ENCODE peak calls at places on chromosomes 16 and 17, in nine cellular contexts. F is caudate nucleus, T is MG63, I is Right ventricle myocardium superior, N is GM23248, Z is progenitor cell of endocrine pancreas, W is glutamatergic neuron, G is skeletal muscle cell, X is IMR-90. Q is an unnamed sample.

GRCh38 chr17:27153005-27153404 is 140.9 kb upstream of the WSB1 start:
- DNase-seq in F (peak), T (peak), I (peak), N (peak), Z (no peak), W (no peak), G (no peak), X (peak), Q (no peak)

GRCh38 chr17:69314246-69315030 is 12.5 kb downstream of the ABCA5 start:
- DNase-seq in F (no peak), T (no peak), I (no peak), N (no peak), Z (no peak), W (no peak), G (no peak), X (no peak), Q (no peak)

GRCh38 chr16:1920727-1921155 is 2.5 kb upstream of the HS3ST6 start:
- DNase-seq in F (no peak), T (no peak), I (no peak), N (peak), Z (no peak), W (peak), G (no peak), X (no peak), Q (no peak)

GRCh38 chr17:77131919-77132318 is 8.8 kb upstream of the SEC14L1 start:
- DNase-seq in F (no peak), T (peak), I (no peak), N (peak), Z (no peak), W (no peak), G (peak), X (peak), Q (no peak)

GRCh38 chr17:61815863-61816523 is 47.3 kb downstream of the BRIP1 start:
- DNase-seq in F (no peak), T (no peak), I (no peak), N (no peak), Z (no peak), W (no peak), G (no peak), X (no peak), Q (no peak)

GRCh38 chr16:81896902-81897301 is 114.4 kb downstream of the SDR42E1 start:
- DNase-seq in F (no peak), T (no peak), I (no peak), N (no peak), Z (no peak), W (no peak), G (no peak), X (no peak), Q (no peak)

GRCh38 chr17:29124135-29124930 is 55.9 kb downstream of the MYO18A start:
- DNase-seq in F (peak), T (peak), I (no peak), N (peak), Z (no peak), W (peak), G (no peak), X (peak), Q (peak)

GRCh38 chr17:80858301-80859003 is 133.2 kb upstream of the CHMP6 start:
- DNase-seq in F (no peak), T (no peak), I (no peak), N (no peak), Z (no peak), W (no peak), G (no peak), X (peak), Q (no peak)

GRCh38 chr17:40952675-40953074 is 14.1 kb downstream of the KRT39 start:
- DNase-seq in F (no peak), T (peak), I (no peak), N (peak), Z (no peak), W (no peak), G (peak), X (peak), Q (peak)

GRCh38 chr17:38427160-38427949 is 909 bp upstream of the ARHGAP23 start:
- DNase-seq in F (no peak), T (no peak), I (no peak), N (no peak), Z (no peak), W (no peak), G (no peak), X (no peak), Q (no peak)

GRCh38 chr17:39894681-39895376 is 23.6 kb downstream of the GSDMB start:
- DNase-seq in F (no peak), T (no peak), I (no peak), N (no peak), Z (no peak), W (no peak), G (no peak), X (no peak), Q (no peak)

GRCh38 chr17:61253293-61253801 is 146.3 kb upstream of the TBX2 start:
- DNase-seq in F (no peak), T (no peak), I (peak), N (no peak), Z (no peak), W (no peak), G (no peak), X (no peak), Q (no peak)

GRCh38 chr17:17500999-17501605 is 4.9 kb upstream of the RASD1 start:
- DNase-seq in F (no peak), T (no peak), I (no peak), N (no peak), Z (no peak), W (no peak), G (no peak), X (no peak), Q (no peak)

GRCh38 chr17:41785091-41785875 is 1.2 kb downstream of the JUP start:
- DNase-seq in F (no peak), T (no peak), I (no peak), N (no peak), Z (no peak), W (peak), G (no peak), X (no peak), Q (no peak)

GRCh38 chr17:68383443-68384321 is 73.6 kb downstream of the WIPI1 start:
- DNase-seq in F (no peak), T (peak), I (no peak), N (peak), Z (no peak), W (no peak), G (peak), X (peak), Q (peak)

GRCh38 chr16:15961060-15961511 is 11.7 kb downstream of the ABCC1 start:
- DNase-seq in F (no peak), T (peak), I (no peak), N (no peak), Z (no peak), W (no peak), G (no peak), X (peak), Q (no peak)

GRCh38 chr16:35252356-35252936 is 1793.0 kb downstream of the TP53TG3F start:
- DNase-seq in F (no peak), T (no peak), I (no peak), N (peak), Z (no peak), W (no peak), G (no peak), X (peak), Q (no peak)

GRCh38 chr16:20411055-20411454 is 1.7 kb downstream of the ACSM5 start:
- DNase-seq in F (no peak), T (no peak), I (no peak), N (no peak), Z (no peak), W (no peak), G (no peak), X (no peak), Q (no peak)

GRCh38 chr16:83926726-83927397 is 26.2 kb upstream of the OSGIN1 start:
- DNase-seq in F (peak), T (peak), I (peak), N (peak), Z (peak), W (peak), G (no peak), X (peak), Q (peak)

GRCh38 chr17:61421460-61421859 is 21.8 kb downstream of the TBX2 start:
- DNase-seq in F (no peak), T (no peak), I (no peak), N (no peak), Z (no peak), W (no peak), G (no peak), X (no peak), Q (no peak)

GRCh38 chr16:84986102-84986501 is 25.2 kb downstream of the ZDHHC7 start:
- DNase-seq in F (peak), T (no peak), I (no peak), N (no peak), Z (no peak), W (no peak), G (no peak), X (no peak), Q (no peak)

GRCh38 chr16:27841061-27841801 is 222.3 kb downstream of the GSG1L start:
- DNase-seq in F (no peak), T (no peak), I (no peak), N (no peak), Z (no peak), W (no peak), G (no peak), X (no peak), Q (no peak)

GRCh38 chr17:78127240-78127887 is 1.2 kb downstream of the TMC6 start:
- DNase-seq in F (peak), T (no peak), I (peak), N (no peak), Z (peak), W (no peak), G (no peak), X (no peak), Q (no peak)

GRCh38 chr17:48751172-48751571 is 22.6 kb upstream of the HOXB13 start:
- DNase-seq in F (no peak), T (no peak), I (no peak), N (no peak), Z (no peak), W (no peak), G (no peak), X (no peak), Q (no peak)

GRCh38 chr16:84886536-84887090 is 66.8 kb downstream of the CRISPLD2 start:
- DNase-seq in F (no peak), T (no peak), I (no peak), N (no peak), Z (no peak), W (no peak), G (no peak), X (no peak), Q (no peak)